ENCODE peak calls at places on chromosomes 7 and 10, in five cellular contexts. V is thoracic aorta, D is cortex of kidney, B is HS-5, N is adipocyte. A is an unnamed sample.

GRCh38 chr10:103967433-103968142 is 648 bp downstream of the SLK start:
- DNase-seq in V (no peak), D (no peak), B (no peak), N (peak; percentile 80), A (peak; percentile 20)

GRCh38 chr10:16509996-16510395 is 11.7 kb downstream of the C1QL3 start:
- DNase-seq in V (no peak), D (no peak), B (no peak), N (peak; percentile 20), A (no peak)

GRCh38 chr10:117241541-117242462 is 888 bp downstream of the SLC18A2 start:
- DNase-seq in V (no peak), D (no peak), B (no peak), N (peak; percentile 5), A (no peak)

GRCh38 chr7:128728608-128729007 is 10.6 kb upstream of the CALU start:
- DNase-seq in V (no peak), D (no peak), B (no peak), N (peak; percentile 84), A (no peak)

GRCh38 chr10:31317171-31317570 is 1.8 kb upstream of the ZEB1 start:
- DNase-seq in V (no peak), D (no peak), B (no peak), N (no peak), A (no peak)

GRCh38 chr10:104328916-104329710 is 9.2 kb downstream of the ITPRIP start:
- DNase-seq in V (peak; percentile 69), D (no peak), B (peak; percentile 96), N (peak; percentile 82), A (no peak)

GRCh38 chr7:129401228-129401967 is 32.8 kb upstream of the STRIP2 start:
- DNase-seq in V (no peak), D (no peak), B (no peak), N (no peak), A (no peak)

GRCh38 chr10:78365711-78366110 is 332.0 kb downstream of the RPS24 start:
- DNase-seq in V (no peak), D (no peak), B (no peak), N (no peak), A (no peak)

GRCh38 chr7:111329367-111330234 is 232.7 kb downstream of the IMMP2L start:
- DNase-seq in V (no peak), D (no peak), B (no peak), N (peak; percentile 62), A (no peak)

GRCh38 chr10:78049861-78050260 is 16.2 kb downstream of the RPS24 start:
- DNase-seq in V (no peak), D (no peak), B (no peak), N (no peak), A (no peak)

GRCh38 chr7:43658718-43659548 is 70.4 kb downstream of the COA1 start:
- DNase-seq in V (no peak), D (no peak), B (peak; percentile 71), N (peak; percentile 78), A (no peak)

GRCh38 chr10:71561003-71561577 is 158.5 kb downstream of the C10orf105 start:
- DNase-seq in V (no peak), D (no peak), B (no peak), N (no peak), A (no peak)

GRCh38 chr7:70660154-70660818 is 471.7 kb upstream of the GALNT17 start:
- DNase-seq in V (no peak), D (no peak), B (no peak), N (no peak), A (no peak)

GRCh38 chr7:157669768-157670345 is 333.1 kb downstream of the DNAJB6 start:
- DNase-seq in V (no peak), D (no peak), B (no peak), N (no peak), A (no peak)

GRCh38 chr10:124142296-124142853 is 49.0 kb upstream of the CHST15 start:
- DNase-seq in V (no peak), D (no peak), B (no peak), N (no peak), A (no peak)

GRCh38 chr10:62025901-62026879 is 124.7 kb downstream of the ARID5B start:
- DNase-seq in V (no peak), D (no peak), B (peak; percentile 53), N (no peak), A (no peak)

GRCh38 chr7:47266131-47266706 is 315.7 kb downstream of the TNS3 start:
- DNase-seq in V (no peak), D (no peak), B (no peak), N (peak; percentile 81), A (no peak)

GRCh38 chr7:152664636-152665035 is 11.3 kb downstream of the XRCC2 start:
- DNase-seq in V (no peak), D (no peak), B (no peak), N (no peak), A (no peak)

GRCh38 chr7:143288836-143289235 is 685 bp downstream of the CASP2 start:
- DNase-seq in V (no peak), D (no peak), B (no peak), N (peak; percentile 68), A (no peak)

GRCh38 chr7:123929107-123929506 is 4.1 kb downstream of the SPAM1 start:
- DNase-seq in V (no peak), D (no peak), B (no peak), N (no peak), A (no peak)

GRCh38 chr10:110373059-110373458 is 68.3 kb upstream of the SMNDC1 start:
- DNase-seq in V (no peak), D (no peak), B (no peak), N (no peak), A (no peak)

GRCh38 chr10:30736685-30737232 is 107.2 kb upstream of the LYZL2 start:
- DNase-seq in V (peak; percentile 43), D (no peak), B (peak; percentile 82), N (peak; percentile 98), A (peak; percentile 43)